ENCODE peak calls at places on chromosomes 2 and 18, in four cellular contexts. D, E, H and X are unnamed samples.

GRCh38 chr2:236894791-236895190 is 190.9 kb upstream of the COPS8 start:
- DNase-seq in D (no peak), E (no peak), H (no peak), X (no peak)

GRCh38 chr2:18976112-18976961 is 382.1 kb downstream of the OSR1 start:
- DNase-seq in D (no peak), E (peak; percentile 96), H (no peak), X (no peak)

GRCh38 chr18:75483662-75484061 is 56.2 kb upstream of the SMIM21 start:
- DNase-seq in D (no peak), E (no peak), H (no peak), X (no peak)

GRCh38 chr2:63628543-63628942 is 39.8 kb downstream of the MDH1 start:
- DNase-seq in D (no peak), E (no peak), H (no peak), X (no peak)

GRCh38 chr2:176677746-176678145 is 408.5 kb downstream of the MTX2 start:
- DNase-seq in D (no peak), E (no peak), H (no peak), X (no peak)

GRCh38 chr2:99380376-99381010 is 43.3 kb downstream of the EIF5B start:
- DNase-seq in D (no peak), E (peak; percentile 38), H (no peak), X (no peak)

GRCh38 chr2:187519419-187520120 is 34.7 kb downstream of the TFPI start:
- DNase-seq in D (no peak), E (no peak), H (no peak), X (no peak)

GRCh38 chr2:233354971-233355574 is 779 bp downstream of the DGKD start:
- DNase-seq in D (no peak), E (peak; percentile 11), H (peak; percentile 77), X (peak; percentile 68)